ENCODE peak calls at places on chromosomes 4 and X, in eight cellular contexts. One of them, this sample, is unnamed.

GRCh38 chrX:85243761-85244410 is at the start of the genes SATL1 and ZNF711:
- DNase-seq in activated naive CD4-positive, alpha-beta T cell treated with Interleukin-2 at 50 U/mL for 16 hours: peak
- DNase-seq in LoVo: peak
- DNase-seq in DMS153: peak
- DNase-seq in right cardiac atrium: peak
- DNase-seq in activated gamma-delta T cell treated with Interleukin-2 at 50 U/mL for 16 hours: peak
- DNase-seq in SW480: peak
- DNase-seq in HepG2: peak
- DNase-seq in this sample: no peak

GRCh38 chrX:108070891-108071290 is 20.5 kb downstream of the PSMD10 start:
- DNase-seq in activated naive CD4-positive, alpha-beta T cell treated with Interleukin-2 at 50 U/mL for 16 hours: no peak
- DNase-seq in LoVo: no peak
- DNase-seq in DMS153: no peak
- DNase-seq in right cardiac atrium: no peak
- DNase-seq in activated gamma-delta T cell treated with Interleukin-2 at 50 U/mL for 16 hours: no peak
- DNase-seq in SW480: peak
- DNase-seq in HepG2: no peak
- DNase-seq in this sample: no peak

GRCh38 chr4:173252024-173252935 is 81.9 kb downstream of the HMGB2 start:
- DNase-seq in activated naive CD4-positive, alpha-beta T cell treated with Interleukin-2 at 50 U/mL for 16 hours: no peak
- DNase-seq in LoVo: peak
- DNase-seq in DMS153: peak
- DNase-seq in right cardiac atrium: peak
- DNase-seq in activated gamma-delta T cell treated with Interleukin-2 at 50 U/mL for 16 hours: no peak
- DNase-seq in SW480: peak
- DNase-seq in HepG2: peak
- DNase-seq in this sample: no peak

GRCh38 chrX:107565916-107566602 is 62.3 kb upstream of the PRPS1 start:
- DNase-seq in activated naive CD4-positive, alpha-beta T cell treated with Interleukin-2 at 50 U/mL for 16 hours: no peak
- DNase-seq in LoVo: no peak
- DNase-seq in DMS153: peak
- DNase-seq in right cardiac atrium: no peak
- DNase-seq in activated gamma-delta T cell treated with Interleukin-2 at 50 U/mL for 16 hours: no peak
- DNase-seq in SW480: peak
- DNase-seq in HepG2: peak
- DNase-seq in this sample: no peak

GRCh38 chr4:3013839-3014350 is 50.5 kb downstream of the GRK4 start:
- DNase-seq in activated naive CD4-positive, alpha-beta T cell treated with Interleukin-2 at 50 U/mL for 16 hours: peak
- DNase-seq in LoVo: no peak
- DNase-seq in DMS153: no peak
- DNase-seq in right cardiac atrium: no peak
- DNase-seq in activated gamma-delta T cell treated with Interleukin-2 at 50 U/mL for 16 hours: no peak
- DNase-seq in SW480: no peak
- DNase-seq in HepG2: peak
- DNase-seq in this sample: no peak

GRCh38 chr4:125428832-125429231 is 114.1 kb downstream of the FAT4 start:
- DNase-seq in activated naive CD4-positive, alpha-beta T cell treated with Interleukin-2 at 50 U/mL for 16 hours: no peak
- DNase-seq in LoVo: no peak
- DNase-seq in DMS153: no peak
- DNase-seq in right cardiac atrium: no peak
- DNase-seq in activated gamma-delta T cell treated with Interleukin-2 at 50 U/mL for 16 hours: no peak
- DNase-seq in SW480: no peak
- DNase-seq in HepG2: no peak
- DNase-seq in this sample: no peak

GRCh38 chrX:1661048-1661921 is 46.4 kb downstream of the ASMT start:
- DNase-seq in activated naive CD4-positive, alpha-beta T cell treated with Interleukin-2 at 50 U/mL for 16 hours: peak
- DNase-seq in LoVo: no peak
- DNase-seq in DMS153: no peak
- DNase-seq in right cardiac atrium: peak
- DNase-seq in activated gamma-delta T cell treated with Interleukin-2 at 50 U/mL for 16 hours: peak
- DNase-seq in SW480: peak
- DNase-seq in HepG2: peak
- DNase-seq in this sample: peak

GRCh38 chr4:170089274-170089742 is 448 bp downstream of the AADAT start:
- DNase-seq in activated naive CD4-positive, alpha-beta T cell treated with Interleukin-2 at 50 U/mL for 16 hours: no peak
- DNase-seq in LoVo: peak
- DNase-seq in DMS153: peak
- DNase-seq in right cardiac atrium: peak
- DNase-seq in activated gamma-delta T cell treated with Interleukin-2 at 50 U/mL for 16 hours: no peak
- DNase-seq in SW480: peak
- DNase-seq in HepG2: peak
- DNase-seq in this sample: no peak

GRCh38 chr4:1296324-1297022 is 6.8 kb downstream of the MAEA start:
- DNase-seq in activated naive CD4-positive, alpha-beta T cell treated with Interleukin-2 at 50 U/mL for 16 hours: no peak
- DNase-seq in LoVo: no peak
- DNase-seq in DMS153: no peak
- DNase-seq in right cardiac atrium: no peak
- DNase-seq in activated gamma-delta T cell treated with Interleukin-2 at 50 U/mL for 16 hours: no peak
- DNase-seq in SW480: no peak
- DNase-seq in HepG2: no peak
- DNase-seq in this sample: no peak

GRCh38 chrX:72306851-72307645 is 1.3 kb upstream of the CITED1 start:
- DNase-seq in activated naive CD4-positive, alpha-beta T cell treated with Interleukin-2 at 50 U/mL for 16 hours: peak
- DNase-seq in LoVo: peak
- DNase-seq in DMS153: peak
- DNase-seq in right cardiac atrium: peak
- DNase-seq in activated gamma-delta T cell treated with Interleukin-2 at 50 U/mL for 16 hours: no peak
- DNase-seq in SW480: peak
- DNase-seq in HepG2: peak
- DNase-seq in this sample: peak

GRCh38 chr4:55906999-55907398 is 41.7 kb upstream of the CEP135 start:
- DNase-seq in activated naive CD4-positive, alpha-beta T cell treated with Interleukin-2 at 50 U/mL for 16 hours: no peak
- DNase-seq in LoVo: peak
- DNase-seq in DMS153: no peak
- DNase-seq in right cardiac atrium: no peak
- DNase-seq in activated gamma-delta T cell treated with Interleukin-2 at 50 U/mL for 16 hours: no peak
- DNase-seq in SW480: peak
- DNase-seq in HepG2: no peak
- DNase-seq in this sample: no peak

This sample was measured in activated CD4-positive, alpha-beta memory T cell treated with anti-CD3 and anti-CD28 coated beads, Interleukin-2, amount 10 ng/mL, durations not matched to agents 7 days and 5 days.